ENCODE peak calls at places on chromosomes 4 and X, in six cellular contexts. O, T, Q, K, A and Z are unnamed samples.

GRCh38 chr4:88177981-88178632 is 19.7 kb upstream of the ABCG2 start:
- DNase-seq in Q (peak), T (peak), A (peak), O (peak), K (no peak), Z (no peak)

GRCh38 chr4:155757745-155758265 is 1.0 kb upstream of the GUCY1B1 start:
- DNase-seq in T (no peak), Q (no peak), K (no peak), O (no peak), A (no peak), Z (no peak)

GRCh38 chr4:188428935-188429334 is 289.7 kb downstream of the TRIML1 start:
- DNase-seq in T (peak), K (no peak), O (peak), Q (no peak), A (peak), Z (no peak)

GRCh38 chr4:147754037-147754445 is 22.2 kb downstream of the ARHGAP10 start:
- DNase-seq in O (peak), K (no peak), T (peak), A (no peak), Q (no peak), Z (no peak)

GRCh38 chr4:144402999-144403398 is 243.0 kb upstream of the HHIP start:
- DNase-seq in K (no peak), O (no peak), Q (no peak), T (no peak), A (no peak), Z (no peak)

GRCh38 chr4:80336582-80336981 is 1.1 kb downstream of the CFAP299 start:
- DNase-seq in K (no peak), O (peak), T (peak), A (peak), Q (peak), Z (peak)

GRCh38 chr4:88028961-88029360 is 21.5 kb downstream of the PKD2 start:
- DNase-seq in O (no peak), T (no peak), Q (no peak), A (no peak), K (no peak), Z (no peak)

GRCh38 chrX:11555759-11556158 is 110.0 kb downstream of the ARHGAP6 start:
- DNase-seq in Q (no peak), K (no peak), T (no peak), O (no peak), A (no peak), Z (no peak)

GRCh38 chr4:2411786-2412510 is 6.5 kb downstream of the ZFYVE28 start:
- DNase-seq in K (peak), O (no peak), Q (no peak), A (peak), T (no peak), Z (no peak)

GRCh38 chr4:6134612-6135220 is 65.6 kb downstream of the JAKMIP1 start:
- DNase-seq in K (peak), Q (peak), T (peak), O (no peak), A (no peak), Z (no peak)

GRCh38 chr4:57199267-57199666 is 89.1 kb upstream of the IGFBP7 start:
- DNase-seq in T (no peak), K (no peak), A (no peak), Q (no peak), O (no peak), Z (no peak)

GRCh38 chr4:146269228-146269653 is 54.9 kb downstream of the REELD1 start:
- DNase-seq in O (no peak), Q (no peak), T (no peak), A (no peak), K (peak), Z (no peak)

GRCh38 chr4:101039367-101039766 is 308.0 kb downstream of the PPP3CA start:
- DNase-seq in Q (no peak), O (no peak), A (no peak), T (no peak), K (no peak), Z (no peak)

GRCh38 chr4:127709456-127709855 is 20.7 kb upstream of the SLC25A31 start:
- DNase-seq in O (no peak), A (no peak), Q (no peak), K (no peak), T (no peak), Z (no peak)

GRCh38 chr4:127708985-127709384 is 21.2 kb upstream of the SLC25A31 start:
- DNase-seq in Q (no peak), A (no peak), K (no peak), T (peak), O (peak), Z (no peak)
- TF ChIP-seq USF2 in Q (no peak), A (no peak), K (no peak), T (no peak), O (no peak), Z (no peak)

GRCh38 chr4:165154482-165154881 is 41.8 kb upstream of the TMEM192 start:
- DNase-seq in O (no peak), Q (no peak), K (no peak), A (no peak), T (no peak), Z (no peak)

GRCh38 chr4:165151734-165152133 is 39.1 kb upstream of the TMEM192 start:
- DNase-seq in O (peak), K (no peak), Q (no peak), T (no peak), A (no peak), Z (no peak)

GRCh38 chr4:165150545-165150944 is 37.9 kb upstream of the TMEM192 start:
- DNase-seq in O (no peak), Q (no peak), A (no peak), K (no peak), T (no peak), Z (no peak)

GRCh38 chr4:165156906-165157305 is 44.2 kb upstream of the TMEM192 start:
- DNase-seq in K (no peak), A (no peak), O (no peak), Q (no peak), T (no peak), Z (no peak)

DNA sequence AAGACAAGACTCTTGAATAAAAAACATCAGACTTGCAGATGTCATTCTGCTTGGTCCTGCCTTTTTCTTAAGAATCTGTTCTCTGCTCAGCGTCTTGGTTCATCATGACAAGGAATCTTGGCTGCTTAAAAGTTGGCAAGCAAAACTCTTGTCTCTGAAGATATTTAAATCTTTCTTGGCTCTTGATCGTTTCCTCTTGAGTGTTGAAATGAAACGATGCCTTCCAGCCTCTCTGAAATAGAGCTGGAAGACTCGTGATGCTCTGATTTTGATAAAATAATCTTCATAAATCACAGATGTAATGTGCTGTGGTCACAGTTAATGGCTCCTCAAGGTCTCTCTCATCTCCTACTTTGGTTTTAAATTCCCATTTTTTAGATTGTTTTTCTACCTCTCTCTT is 39.9 kb upstream of the TMEM192 start:
- DNase-seq in T (no peak), Q (no peak), O (no peak), K (no peak), A (no peak), Z (no peak)
- TF ChIP-seq USF2 in T (no peak), Q (no peak), O (no peak), K (no peak), A (no peak), Z (no peak)

GRCh38 chr4:112284662-112285411 is 867 bp downstream of the TIFA start:
- DNase-seq in Q (peak), O (peak), K (no peak), A (no peak), T (no peak), Z (peak)
- TF ChIP-seq USF2 in Q (no peak), O (no peak), K (no peak), A (no peak), T (no peak), Z (no peak)

GRCh38 chrX:18674417-18674787 is 2.5 kb upstream of the RS1 start:
- DNase-seq in K (no peak), T (no peak), A (peak), Q (peak), O (no peak), Z (peak)
- TF ChIP-seq USF2 in K (no peak), T (no peak), A (no peak), Q (no peak), O (no peak), Z (no peak)

DNA sequence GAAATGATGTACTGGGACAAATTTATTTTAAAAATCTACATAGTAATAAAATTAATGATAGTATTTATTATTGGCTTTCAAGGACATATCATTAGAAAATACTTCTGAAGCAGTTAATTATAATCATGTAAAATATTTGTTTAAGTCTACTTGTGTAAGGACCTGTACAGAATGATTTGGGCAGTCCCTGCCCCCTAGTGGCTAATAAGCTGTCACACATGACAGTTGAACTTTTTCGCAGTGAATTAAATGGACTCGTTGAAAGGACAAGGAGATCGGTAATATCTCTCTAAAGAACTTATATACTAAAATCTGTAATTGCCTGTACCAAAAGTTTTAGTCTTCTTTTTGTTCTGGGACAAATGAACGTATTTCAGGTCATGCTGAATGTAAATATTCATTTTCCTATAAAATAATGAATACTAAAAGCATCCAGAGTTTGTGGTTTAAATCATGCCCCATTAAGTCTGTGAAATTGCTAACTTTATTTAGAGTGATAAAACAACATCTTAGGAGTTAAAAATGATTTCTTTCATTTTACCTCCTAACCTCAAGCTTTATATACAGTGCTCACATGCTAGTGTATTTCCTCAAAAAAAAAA is 13.6 kb downstream of the EXOC1 start:
- DNase-seq in K (peak), O (peak), A (no peak), T (peak), Q (peak), Z (peak)
- TF ChIP-seq USF2 in K (no peak), O (no peak), A (no peak), T (no peak), Q (no peak), Z (no peak)

DNA sequence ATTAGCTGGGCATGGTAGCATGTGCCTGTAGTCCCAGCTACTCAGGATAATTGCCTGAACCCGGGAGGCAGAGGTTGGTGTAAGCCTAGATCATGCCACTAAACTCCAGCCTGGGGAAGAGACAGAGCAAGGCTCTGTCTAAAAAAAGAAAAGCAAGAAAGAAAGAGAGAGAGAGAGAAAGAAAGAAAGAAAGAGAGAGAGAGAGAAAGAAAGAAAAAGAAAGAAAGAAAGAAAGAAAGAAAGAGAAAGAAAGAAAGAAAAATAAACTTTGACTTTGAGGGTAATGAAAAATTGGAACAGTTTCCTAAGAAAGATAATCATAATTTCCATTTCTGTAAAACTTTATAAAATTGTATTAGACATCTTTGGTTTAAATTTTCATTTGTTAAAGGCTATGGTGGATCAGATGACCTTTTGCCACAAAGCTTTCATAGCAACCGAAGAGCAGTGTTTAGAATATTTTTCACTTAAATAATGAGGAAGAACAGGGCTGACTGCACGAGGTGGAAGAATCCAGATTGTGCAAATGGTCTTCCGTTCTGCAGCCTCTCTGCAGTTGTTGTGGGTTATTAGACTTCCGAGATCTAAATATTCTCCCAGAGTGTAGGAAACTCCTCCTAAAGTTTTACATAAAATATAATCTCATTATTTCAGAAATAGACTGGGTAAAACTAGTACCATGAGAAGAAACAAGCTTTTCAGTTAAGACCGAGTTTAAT is 55.9 kb downstream of the RBM47 start:
- DNase-seq in O (peak), K (peak), T (no peak), Q (no peak), A (no peak), Z (no peak)
- TF ChIP-seq USF2 in O (no peak), K (no peak), T (no peak), Q (no peak), A (no peak), Z (no peak)

GRCh38 chr4:27666943-27667342 is 806.3 kb downstream of the STIM2 start:
- DNase-seq in T (peak), A (peak), K (no peak), O (no peak), Q (no peak), Z (peak)
- TF ChIP-seq USF2 in T (no peak), A (no peak), K (no peak), O (no peak), Q (no peak), Z (no peak)

DNA sequence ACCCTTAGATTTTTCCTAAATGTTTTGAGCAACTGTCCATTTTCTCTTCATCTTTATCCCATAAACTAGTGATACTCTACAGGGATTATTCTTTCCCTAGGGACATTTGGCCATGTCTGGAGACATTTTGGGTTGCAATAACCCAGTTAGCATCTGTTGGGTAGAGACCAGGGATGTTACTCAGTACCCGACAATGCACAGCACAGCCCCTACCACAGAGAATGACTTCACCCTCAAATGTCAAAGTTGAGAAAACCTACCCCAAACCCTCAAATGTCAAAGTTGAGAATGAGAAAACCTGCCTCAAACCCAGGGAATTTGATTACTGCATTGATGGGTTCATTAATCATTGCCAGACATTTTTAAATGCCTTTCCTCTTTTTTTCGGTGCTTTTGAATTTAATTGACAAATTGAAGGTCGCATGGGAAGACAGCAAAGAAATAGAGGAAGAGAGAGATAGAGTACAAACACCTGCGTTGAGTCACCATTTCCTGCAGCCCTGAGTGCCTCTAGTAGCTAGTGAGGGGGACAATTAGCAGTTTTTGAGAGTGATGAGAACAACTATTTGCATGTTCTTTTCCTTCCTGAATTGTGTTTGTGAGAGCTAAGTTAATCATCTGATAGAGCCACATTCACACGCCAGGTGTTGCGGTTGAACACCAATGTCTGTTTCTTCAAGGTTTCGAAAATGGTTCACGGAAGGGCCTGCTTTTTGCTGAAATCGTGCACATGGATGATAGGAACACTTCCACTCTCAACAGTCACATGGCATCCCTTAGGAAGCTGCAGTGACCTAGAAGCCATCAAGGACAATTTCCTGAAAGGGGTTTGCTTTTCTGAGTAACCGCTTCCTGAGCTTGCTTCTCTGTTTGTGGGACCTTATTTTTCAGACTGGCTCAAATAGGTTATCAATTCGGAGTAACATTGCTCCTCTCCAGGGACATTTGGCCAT is 203.9 kb upstream of the VCX3A start:
- DNase-seq in T (no peak), Q (no peak), O (no peak), A (no peak), K (peak), Z (no peak)
- TF ChIP-seq USF2 in T (no peak), Q (no peak), O (no peak), A (no peak), K (no peak), Z (no peak)